ENCODE peak calls at places on chromosomes 13 and 19, in nine cellular contexts. I, D, R, L, A, Z, J, K and G are unnamed samples. For H3K36me3, the result is how much of the 10 kb centered on the place peaks cover.

GRCh38 chr13:38223093-38223492 is 126.6 kb upstream of the UFM1 start:
- DNase-seq in I (no peak), D (peak), R (no peak), L (no peak), A (no peak), Z (no peak), J (no peak), K (no peak), G (no peak)

GRCh38 chr13:75512253-75512652 is 25.4 kb downstream of the COMMD6 start:
- DNase-seq in I (no peak), D (no peak), R (no peak), L (no peak), A (no peak), Z (no peak), J (no peak), K (no peak), G (no peak)

GRCh38 chr13:69155136-69155535 is 952.5 kb upstream of the ATXN8OS start:
- DNase-seq in I (no peak), D (no peak), R (no peak), L (no peak), A (no peak), Z (no peak), J (no peak), K (no peak), G (no peak)

GRCh38 chr19:10514211-10515145 is 2.8 kb downstream of the S1PR5 start:
- DNase-seq in I (no peak), D (no peak), R (no peak), L (peak), A (no peak), Z (no peak), J (no peak), K (no peak), G (no peak)

GRCh38 chr13:73158851-73159250 is 100.0 kb downstream of the KLF5 start:
- DNase-seq in I (no peak), D (peak), R (no peak), L (no peak), A (no peak), Z (no peak), J (no peak), K (no peak), G (no peak)

GRCh38 chr19:355134-355533 is 10.5 kb upstream of the MIER2 start:
- DNase-seq in I (no peak), D (no peak), R (no peak), L (no peak), A (no peak), Z (no peak), J (peak), K (no peak), G (no peak)

GRCh38 chr19:39544920-39545319 is 5.0 kb upstream of the EID2 start:
- DNase-seq in I (no peak), D (no peak), R (no peak), L (no peak), A (no peak), Z (no peak), J (no peak), K (peak), G (no peak)

GRCh38 chr13:111531505-111531904 is 211.1 kb downstream of the TEX29 start:
- DNase-seq in I (no peak), D (peak), R (no peak), L (no peak), A (no peak), Z (no peak), J (no peak), K (no peak), G (no peak)

GRCh38 chr13:97306646-97307045 is 84.5 kb downstream of the MBNL2 start:
- DNase-seq in I (no peak), D (no peak), R (no peak), L (no peak), A (no peak), Z (no peak), J (no peak), K (no peak), G (no peak)

GRCh38 chr19:11165486-11166030 is 10.0 kb upstream of the SPC24 start:
- DNase-seq in I (no peak), D (no peak), R (no peak), L (no peak), A (no peak), Z (no peak), J (no peak), K (no peak), G (peak)

GRCh38 chr19:45160870-45161714 is at the start of gene NKPD1:
- DNase-seq in I (no peak), D (no peak), R (no peak), L (no peak), A (no peak), Z (no peak), J (peak), K (no peak), G (no peak)

GRCh38 chr19:14632286-14632685 is 42.4 kb downstream of the ADGRE3 start:
- DNase-seq in I (no peak), D (peak), R (no peak), L (peak), A (peak), Z (no peak), J (no peak), K (peak), G (no peak)

GRCh38 chr13:21033866-21034601 is 27.4 kb downstream of the LATS2 start:
- DNase-seq in I (no peak), D (no peak), R (no peak), L (no peak), A (no peak), Z (no peak), J (no peak), K (no peak), G (peak)

GRCh38 chr19:10189631-10190425 is 4.9 kb downstream of the DNMT1 start:
- DNase-seq in I (no peak), D (peak), R (no peak), L (no peak), A (no peak), Z (no peak), J (no peak), K (no peak), G (no peak)

GRCh38 chr19:7888826-7889217 is 512 bp downstream of the LRRC8E start:
- DNase-seq in I (no peak), D (no peak), R (no peak), L (no peak), A (no peak), Z (no peak), J (no peak), K (no peak), G (no peak)

GRCh38 chr13:108705031-108705430 is 75.6 kb downstream of the MYO16 start:
- DNase-seq in I (no peak), D (no peak), R (no peak), L (no peak), A (no peak), Z (no peak), J (no peak), K (no peak), G (no peak)

GRCh38 chr19:16293133-16294085 is 31.2 kb upstream of the KLF2 start:
- DNase-seq in I (no peak), D (peak), R (peak), L (no peak), A (no peak), Z (peak), J (peak), K (no peak), G (peak)

GRCh38 chr19:9848060-9848459 is 12.9 kb downstream of the PIN1 start:
- DNase-seq in I (no peak), D (no peak), R (no peak), L (no peak), A (peak), Z (no peak), J (no peak), K (peak), G (no peak)

GRCh38 chr13:33228645-33229445 is 56.7 kb downstream of the STARD13 start:
- DNase-seq in I (no peak), D (peak), R (no peak), L (peak), A (peak), Z (no peak), J (no peak), K (peak), G (no peak)

GRCh38 chr13:113843063-113843654 is 20.7 kb downstream of the GAS6 start:
- DNase-seq in I (no peak), D (no peak), R (peak), L (no peak), A (no peak), Z (peak), J (peak), K (no peak), G (no peak)

GRCh38 chr13:113843864-113844556 is 19.9 kb downstream of the GAS6 start:
- DNase-seq in I (no peak), D (no peak), R (no peak), L (no peak), A (no peak), Z (no peak), J (peak), K (no peak), G (no peak)

GRCh38 chr13:113840541-113841354 is 23.1 kb downstream of the GAS6 start:
- DNase-seq in I (no peak), D (peak), R (no peak), L (no peak), A (no peak), Z (no peak), J (peak), K (no peak), G (no peak)

GRCh38 chr13:113841355-113841653 is 22.6 kb downstream of the GAS6 start:
- DNase-seq in I (no peak), D (no peak), R (no peak), L (no peak), A (no peak), Z (no peak), J (no peak), K (peak), G (no peak)

GRCh38 chr13:113842336-113843062 is 21.4 kb downstream of the GAS6 start:
- DNase-seq in I (no peak), D (no peak), R (no peak), L (no peak), A (no peak), Z (no peak), J (peak), K (no peak), G (no peak)
- H3K36me3 ChIP-seq in I (under half), D (under half), R (under half), L (under half), A (under half), Z (under half), J (under half), K (under half), G (under half)

GRCh38 chr19:18194554-18195238 is 1.7 kb downstream of the MPV17L2 start:
- DNase-seq in I (no peak), D (peak), R (no peak), L (peak), A (peak), Z (no peak), J (no peak), K (no peak), G (no peak)

GRCh38 chr19:18191640-18192062 is 1.4 kb upstream of the MPV17L2 start:
- DNase-seq in I (no peak), D (no peak), R (no peak), L (no peak), A (no peak), Z (no peak), J (no peak), K (no peak), G (no peak)

GRCh38 chr19:18192673-18193387 is at the start of gene MPV17L2:
- DNase-seq in I (peak), D (peak), R (peak), L (peak), A (peak), Z (peak), J (peak), K (peak), G (peak)

GRCh38 chr19:18194208-18194530 is 1.2 kb downstream of the MPV17L2 start:
- DNase-seq in I (no peak), D (no peak), R (no peak), L (no peak), A (no peak), Z (no peak), J (no peak), K (no peak), G (no peak)

DNA sequence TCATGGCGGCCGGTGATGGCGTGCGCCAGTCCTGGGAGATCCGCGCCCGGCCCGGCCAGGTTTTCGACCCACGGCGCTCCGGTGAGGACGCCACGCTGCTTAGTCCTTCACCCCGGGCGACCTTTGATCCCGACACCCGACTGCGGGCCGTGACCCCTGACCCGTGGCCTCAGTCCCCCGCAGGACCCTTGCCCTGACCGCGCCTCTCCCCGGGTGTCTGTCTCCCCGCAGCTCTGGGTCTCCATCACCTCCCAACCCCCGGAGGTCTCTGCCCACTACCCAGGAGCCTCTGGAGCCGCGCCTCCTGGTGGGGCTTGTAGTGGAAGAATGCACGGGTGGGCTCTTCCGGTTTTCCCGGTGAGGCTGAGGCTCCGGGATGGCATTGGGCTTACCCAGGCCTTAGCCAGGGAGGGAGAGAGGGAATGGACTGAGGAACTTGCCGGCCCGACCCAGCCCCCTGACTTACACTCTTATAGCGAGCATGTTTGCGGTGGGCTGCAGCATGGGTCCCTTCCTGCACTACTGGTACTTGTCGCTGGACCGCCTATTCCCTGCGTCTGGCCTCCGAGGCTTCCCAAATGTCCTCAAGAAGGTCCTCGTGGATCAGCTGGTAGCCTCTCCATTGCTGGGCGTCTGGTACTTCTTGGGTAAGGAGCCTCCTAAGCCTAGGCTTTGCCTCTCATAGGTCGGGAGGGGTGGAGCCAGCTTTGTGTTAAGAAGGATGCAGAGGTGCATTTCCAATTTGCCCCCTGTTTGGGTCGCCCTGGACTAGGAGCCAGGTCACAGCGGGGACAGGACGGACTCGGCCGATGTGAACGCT is 580 bp downstream of the MPV17L2 start:
- DNase-seq in I (no peak), D (no peak), R (no peak), L (peak), A (peak), Z (no peak), J (no peak), K (no peak), G (no peak)
- H3K4me3 ChIP-seq in I (peak), D (peak), R (peak), L (peak), A (peak), Z (peak), J (peak), K (peak), G (peak)

DNA sequence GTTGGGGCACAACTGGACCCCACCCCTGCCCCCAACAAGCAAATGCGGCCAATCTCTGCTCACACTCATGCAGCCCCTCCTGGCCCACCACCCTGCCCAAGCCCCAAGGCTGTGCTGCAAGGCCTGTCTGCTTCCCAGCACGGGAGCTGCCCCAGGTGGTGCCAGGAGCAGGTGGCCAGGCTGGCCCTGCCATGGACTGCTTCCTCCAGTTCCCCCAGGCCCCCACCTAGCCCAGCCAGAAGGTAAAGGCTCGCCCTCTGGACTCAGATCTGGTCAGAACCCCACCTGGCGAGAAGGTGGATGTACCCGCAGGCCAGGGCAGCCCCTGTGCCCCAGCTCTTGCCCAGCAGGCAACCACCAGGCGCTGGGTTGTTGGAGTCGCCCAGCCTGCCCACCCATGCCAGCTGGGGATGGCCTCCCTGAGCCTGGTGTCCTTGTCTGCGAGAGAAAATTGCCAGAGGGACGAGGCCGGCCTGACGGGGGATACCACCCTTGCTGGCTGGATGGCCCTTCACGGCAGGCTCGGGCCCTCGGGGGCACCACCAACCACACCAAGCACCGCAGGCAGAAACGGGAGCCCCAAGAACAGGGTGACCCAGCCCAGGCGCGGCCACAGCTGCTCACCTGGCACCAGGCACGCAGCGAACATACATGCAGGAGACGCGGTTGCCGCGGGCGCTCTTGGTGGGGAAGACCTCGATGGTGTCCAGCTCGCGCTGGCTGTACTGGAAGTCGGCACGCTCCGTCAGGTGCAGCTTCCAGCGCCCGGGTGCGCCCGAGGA is 4.5 kb downstream of the ABHD17A start:
- DNase-seq in I (no peak), D (no peak), R (no peak), L (peak), A (no peak), Z (no peak), J (no peak), K (no peak), G (no peak)
- H3K27ac ChIP-seq in I (peak), D (no peak), R (peak), L (no peak), A (no peak), Z (no peak), J (peak), K (peak), G (peak)

DNA sequence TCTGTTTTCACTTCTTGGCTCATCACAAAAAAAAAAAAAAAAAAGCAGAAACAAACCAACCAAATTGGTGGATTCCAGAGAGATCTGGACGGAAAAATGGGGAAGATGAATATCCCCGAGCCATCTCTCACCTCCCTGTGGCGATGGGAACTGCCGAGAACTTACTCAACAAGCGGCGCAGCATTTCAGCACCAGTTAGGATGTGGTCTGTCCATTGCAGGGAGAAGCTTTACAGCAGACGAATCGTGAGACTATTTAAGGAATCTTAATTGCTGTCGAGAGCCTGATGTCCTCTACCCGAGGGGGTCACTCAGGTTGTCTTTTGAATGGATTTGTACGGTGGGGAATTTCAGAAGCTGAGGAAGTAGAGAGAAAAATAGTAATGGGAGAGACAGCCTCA is 17.2 kb upstream of the KDM4B start:
- DNase-seq in I (no peak), D (no peak), R (no peak), L (no peak), A (no peak), Z (no peak), J (no peak), K (no peak), G (no peak)
- H3K36me3 ChIP-seq in I (under half), D (under half), R (under half), L (under half), A (half or more), Z (under half), J (under half), K (under half), G (under half)

GRCh38 chr19:13208964-13209796 is 59.0 kb downstream of the IER2 start:
- DNase-seq in I (no peak), D (no peak), R (no peak), L (peak), A (no peak), Z (peak), J (no peak), K (no peak), G (no peak)

GRCh38 chr19:13207237-13208130 is 57.3 kb downstream of the IER2 start:
- DNase-seq in I (no peak), D (no peak), R (no peak), L (peak), A (peak), Z (peak), J (no peak), K (no peak), G (no peak)

GRCh38 chr19:13209797-13210775 is 59.9 kb downstream of the IER2 start:
- DNase-seq in I (no peak), D (no peak), R (no peak), L (peak), A (no peak), Z (no peak), J (no peak), K (no peak), G (no peak)

GRCh38 chr19:13206581-13206980 is 56.4 kb downstream of the IER2 start:
- DNase-seq in I (no peak), D (no peak), R (no peak), L (no peak), A (no peak), Z (no peak), J (no peak), K (no peak), G (no peak)

GRCh38 chr19:13208131-13208963 is 58.1 kb downstream of the IER2 start:
- DNase-seq in I (peak), D (peak), R (peak), L (peak), A (peak), Z (peak), J (no peak), K (peak), G (no peak)
- H3K4me3 ChIP-seq in I (peak), D (no peak), R (peak), L (no peak), A (peak), Z (peak), J (peak), K (peak), G (peak)

GRCh38 chr19:41411682-41412265 is 14.2 kb downstream of the BCKDHA start:
- DNase-seq in I (no peak), D (no peak), R (peak), L (no peak), A (no peak), Z (peak), J (no peak), K (no peak), G (no peak)

GRCh38 chr19:41412953-41413352 is 14.2 kb downstream of the B3GNT8 start:
- DNase-seq in I (no peak), D (no peak), R (no peak), L (no peak), A (no peak), Z (no peak), J (no peak), K (no peak), G (no peak)

GRCh38 chr19:41416194-41416674 is 10.9 kb downstream of the B3GNT8 start:
- DNase-seq in I (no peak), D (no peak), R (no peak), L (no peak), A (no peak), Z (no peak), J (peak), K (no peak), G (no peak)

GRCh38 chr19:41413947-41414346 is 13.2 kb downstream of the B3GNT8 start:
- DNase-seq in I (no peak), D (no peak), R (no peak), L (no peak), A (no peak), Z (no peak), J (no peak), K (no peak), G (no peak)

GRCh38 chr19:41415154-41415571 is 12.0 kb downstream of the B3GNT8 start:
- DNase-seq in I (no peak), D (no peak), R (no peak), L (no peak), A (no peak), Z (no peak), J (no peak), K (no peak), G (no peak)
- H3K27ac ChIP-seq in I (no peak), D (no peak), R (no peak), L (no peak), A (no peak), Z (no peak), J (no peak), K (no peak), G (no peak)